ENCODE peak calls at places on chromosomes 6 and 20, in ten cellular contexts. One of them, this sample, is unnamed.

GRCh38 chr6:108608453-108609275 is 47.9 kb downstream of the FOXO3 start:
- DNase-seq in endothelial cell: no peak
- DNase-seq in brain microvascular endothelial cell: no peak
- DNase-seq in AG10803: peak
- DNase-seq in stimulated activated CD4-positive, alpha-beta T cell treated with anti-CD3 and anti-CD28 coated beads, Interleukin-12 subunit alpha, Interleukin-12 subunit beta, amount 100 ng/mL, for 48 hours: no peak
- DNase-seq in tibial nerve: no peak
- DNase-seq in substantia nigra: no peak
- DNase-seq in Peyer's patch: no peak
- DNase-seq in activated CD4-positive, CD25-positive, alpha-beta regulatory T cell: no peak
- DNase-seq in AG08396: no peak
- DNase-seq in this sample: no peak

GRCh38 chr6:110874880-110875547 is 429 bp downstream of the AMD1 start:
- DNase-seq in activated CD4-positive, CD25-positive, alpha-beta regulatory T cell: peak
- DNase-seq in AG08396: peak
- DNase-seq in stimulated activated CD4-positive, alpha-beta T cell treated with anti-CD3 and anti-CD28 coated beads, Interleukin-12 subunit alpha, Interleukin-12 subunit beta, amount 100 ng/mL, for 48 hours: no peak
- DNase-seq in brain microvascular endothelial cell: no peak
- DNase-seq in substantia nigra: peak
- DNase-seq in tibial nerve: no peak
- DNase-seq in endothelial cell: peak
- DNase-seq in Peyer's patch: peak
- DNase-seq in AG10803: no peak
- DNase-seq in this sample: no peak

GRCh38 chr20:63782051-63782471 is 42.5 kb downstream of the SLC2A4RG start:
- DNase-seq in substantia nigra: no peak
- DNase-seq in stimulated activated CD4-positive, alpha-beta T cell treated with anti-CD3 and anti-CD28 coated beads, Interleukin-12 subunit alpha, Interleukin-12 subunit beta, amount 100 ng/mL, for 48 hours: no peak
- DNase-seq in Peyer's patch: no peak
- DNase-seq in endothelial cell: no peak
- DNase-seq in AG08396: no peak
- DNase-seq in brain microvascular endothelial cell: no peak
- DNase-seq in activated CD4-positive, CD25-positive, alpha-beta regulatory T cell: no peak
- DNase-seq in tibial nerve: no peak
- DNase-seq in AG10803: no peak
- DNase-seq in this sample: peak

GRCh38 chr20:62208805-62209755 is 11.0 kb downstream of the HRH3 start:
- DNase-seq in stimulated activated CD4-positive, alpha-beta T cell treated with anti-CD3 and anti-CD28 coated beads, Interleukin-12 subunit alpha, Interleukin-12 subunit beta, amount 100 ng/mL, for 48 hours: no peak
- DNase-seq in brain microvascular endothelial cell: no peak
- DNase-seq in Peyer's patch: no peak
- DNase-seq in substantia nigra: no peak
- DNase-seq in activated CD4-positive, CD25-positive, alpha-beta regulatory T cell: no peak
- DNase-seq in tibial nerve: no peak
- DNase-seq in AG10803: no peak
- DNase-seq in endothelial cell: peak
- DNase-seq in AG08396: peak
- DNase-seq in this sample: no peak

GRCh38 chr20:25553819-25554296 is 31.5 kb downstream of the NINL start:
- DNase-seq in brain microvascular endothelial cell: peak
- DNase-seq in AG08396: peak
- DNase-seq in stimulated activated CD4-positive, alpha-beta T cell treated with anti-CD3 and anti-CD28 coated beads, Interleukin-12 subunit alpha, Interleukin-12 subunit beta, amount 100 ng/mL, for 48 hours: no peak
- DNase-seq in AG10803: peak
- DNase-seq in Peyer's patch: no peak
- DNase-seq in activated CD4-positive, CD25-positive, alpha-beta regulatory T cell: no peak
- DNase-seq in substantia nigra: no peak
- DNase-seq in tibial nerve: no peak
- DNase-seq in endothelial cell: no peak
- DNase-seq in this sample: no peak

GRCh38 chr6:21151178-21151956 is 442.2 kb upstream of the SOX4 start:
- DNase-seq in stimulated activated CD4-positive, alpha-beta T cell treated with anti-CD3 and anti-CD28 coated beads, Interleukin-12 subunit alpha, Interleukin-12 subunit beta, amount 100 ng/mL, for 48 hours: no peak
- DNase-seq in tibial nerve: no peak
- DNase-seq in AG08396: no peak
- DNase-seq in brain microvascular endothelial cell: no peak
- DNase-seq in substantia nigra: no peak
- DNase-seq in endothelial cell: no peak
- DNase-seq in Peyer's patch: no peak
- DNase-seq in AG10803: no peak
- DNase-seq in activated CD4-positive, CD25-positive, alpha-beta regulatory T cell: no peak
- DNase-seq in this sample: no peak

GRCh38 chr20:56952258-56952929 is 314.0 kb downstream of the BMP7 start:
- DNase-seq in endothelial cell: no peak
- DNase-seq in brain microvascular endothelial cell: no peak
- DNase-seq in stimulated activated CD4-positive, alpha-beta T cell treated with anti-CD3 and anti-CD28 coated beads, Interleukin-12 subunit alpha, Interleukin-12 subunit beta, amount 100 ng/mL, for 48 hours: no peak
- DNase-seq in tibial nerve: no peak
- DNase-seq in AG10803: no peak
- DNase-seq in activated CD4-positive, CD25-positive, alpha-beta regulatory T cell: no peak
- DNase-seq in AG08396: no peak
- DNase-seq in Peyer's patch: no peak
- DNase-seq in substantia nigra: no peak
- DNase-seq in this sample: no peak

GRCh38 chr6:168885196-168885595 is 368.4 kb downstream of the THBS2 start:
- DNase-seq in AG10803: no peak
- DNase-seq in Peyer's patch: no peak
- DNase-seq in activated CD4-positive, CD25-positive, alpha-beta regulatory T cell: no peak
- DNase-seq in stimulated activated CD4-positive, alpha-beta T cell treated with anti-CD3 and anti-CD28 coated beads, Interleukin-12 subunit alpha, Interleukin-12 subunit beta, amount 100 ng/mL, for 48 hours: no peak
- DNase-seq in substantia nigra: no peak
- DNase-seq in tibial nerve: no peak
- DNase-seq in AG08396: no peak
- DNase-seq in endothelial cell: no peak
- DNase-seq in brain microvascular endothelial cell: no peak
- DNase-seq in this sample: no peak

GRCh38 chr20:32114305-32114960 is 4.9 kb downstream of the TM9SF4 start:
- DNase-seq in substantia nigra: peak
- DNase-seq in AG08396: no peak
- DNase-seq in stimulated activated CD4-positive, alpha-beta T cell treated with anti-CD3 and anti-CD28 coated beads, Interleukin-12 subunit alpha, Interleukin-12 subunit beta, amount 100 ng/mL, for 48 hours: no peak
- DNase-seq in activated CD4-positive, CD25-positive, alpha-beta regulatory T cell: no peak
- DNase-seq in Peyer's patch: no peak
- DNase-seq in brain microvascular endothelial cell: no peak
- DNase-seq in tibial nerve: no peak
- DNase-seq in AG10803: peak
- DNase-seq in endothelial cell: no peak
- DNase-seq in this sample: no peak

GRCh38 chr6:139903411-139904157 is 529.1 kb upstream of the CITED2 start:
- DNase-seq in AG10803: no peak
- DNase-seq in endothelial cell: no peak
- DNase-seq in Peyer's patch: no peak
- DNase-seq in stimulated activated CD4-positive, alpha-beta T cell treated with anti-CD3 and anti-CD28 coated beads, Interleukin-12 subunit alpha, Interleukin-12 subunit beta, amount 100 ng/mL, for 48 hours: no peak
- DNase-seq in substantia nigra: no peak
- DNase-seq in activated CD4-positive, CD25-positive, alpha-beta regulatory T cell: no peak
- DNase-seq in brain microvascular endothelial cell: no peak
- DNase-seq in tibial nerve: no peak
- DNase-seq in AG08396: no peak
- DNase-seq in this sample: no peak

GRCh38 chr6:170158296-170159039 is 132.4 kb downstream of the DLL1 start:
- DNase-seq in tibial nerve: no peak
- DNase-seq in activated CD4-positive, CD25-positive, alpha-beta regulatory T cell: no peak
- DNase-seq in endothelial cell: no peak
- DNase-seq in AG10803: no peak
- DNase-seq in substantia nigra: no peak
- DNase-seq in AG08396: no peak
- DNase-seq in brain microvascular endothelial cell: no peak
- DNase-seq in stimulated activated CD4-positive, alpha-beta T cell treated with anti-CD3 and anti-CD28 coated beads, Interleukin-12 subunit alpha, Interleukin-12 subunit beta, amount 100 ng/mL, for 48 hours: no peak
- DNase-seq in Peyer's patch: peak
- DNase-seq in this sample: no peak

GRCh38 chr20:10519361-10520048 is 84.4 kb downstream of the SLX4IP start:
- DNase-seq in tibial nerve: no peak
- DNase-seq in activated CD4-positive, CD25-positive, alpha-beta regulatory T cell: no peak
- DNase-seq in AG10803: peak
- DNase-seq in endothelial cell: no peak
- DNase-seq in Peyer's patch: no peak
- DNase-seq in substantia nigra: no peak
- DNase-seq in AG08396: no peak
- DNase-seq in stimulated activated CD4-positive, alpha-beta T cell treated with anti-CD3 and anti-CD28 coated beads, Interleukin-12 subunit alpha, Interleukin-12 subunit beta, amount 100 ng/mL, for 48 hours: no peak
- DNase-seq in brain microvascular endothelial cell: peak
- DNase-seq in this sample: peak

GRCh38 chr6:107822154-107823046 is 1.7 kb downstream of the SCML4 start:
- DNase-seq in endothelial cell: no peak
- DNase-seq in activated CD4-positive, CD25-positive, alpha-beta regulatory T cell: peak
- DNase-seq in stimulated activated CD4-positive, alpha-beta T cell treated with anti-CD3 and anti-CD28 coated beads, Interleukin-12 subunit alpha, Interleukin-12 subunit beta, amount 100 ng/mL, for 48 hours: no peak
- DNase-seq in substantia nigra: no peak
- DNase-seq in Peyer's patch: no peak
- DNase-seq in AG10803: no peak
- DNase-seq in brain microvascular endothelial cell: no peak
- DNase-seq in tibial nerve: no peak
- DNase-seq in AG08396: no peak
- DNase-seq in this sample: no peak

GRCh38 chr6:142808405-142809061 is 136.4 kb downstream of the HIVEP2 start:
- DNase-seq in activated CD4-positive, CD25-positive, alpha-beta regulatory T cell: no peak
- DNase-seq in endothelial cell: no peak
- DNase-seq in AG08396: no peak
- DNase-seq in Peyer's patch: no peak
- DNase-seq in stimulated activated CD4-positive, alpha-beta T cell treated with anti-CD3 and anti-CD28 coated beads, Interleukin-12 subunit alpha, Interleukin-12 subunit beta, amount 100 ng/mL, for 48 hours: no peak
- DNase-seq in AG10803: no peak
- DNase-seq in tibial nerve: no peak
- DNase-seq in brain microvascular endothelial cell: no peak
- DNase-seq in substantia nigra: no peak
- DNase-seq in this sample: no peak

GRCh38 chr20:54029176-54029575 is 41.2 kb downstream of the BCAS1 start:
- DNase-seq in stimulated activated CD4-positive, alpha-beta T cell treated with anti-CD3 and anti-CD28 coated beads, Interleukin-12 subunit alpha, Interleukin-12 subunit beta, amount 100 ng/mL, for 48 hours: no peak
- DNase-seq in AG10803: peak
- DNase-seq in endothelial cell: no peak
- DNase-seq in substantia nigra: no peak
- DNase-seq in brain microvascular endothelial cell: no peak
- DNase-seq in activated CD4-positive, CD25-positive, alpha-beta regulatory T cell: no peak
- DNase-seq in tibial nerve: no peak
- DNase-seq in Peyer's patch: no peak
- DNase-seq in AG08396: no peak
- DNase-seq in this sample: no peak